ENCODE peak calls at places on chromosome 7, in ten cellular contexts. One of them, this sample, is unnamed.

GRCh38 chr7:13988011-13988410 is 1.5 kb downstream of the ETV1 start:
- DNase-seq in GM12891: no peak
- DNase-seq in H54: no peak
- DNase-seq in spleen: no peak
- DNase-seq in ovary: no peak
- DNase-seq in heart left ventricle: no peak
- DNase-seq in NB4: no peak
- DNase-seq in esophagus squamous epithelium: no peak
- DNase-seq in A549: no peak
- DNase-seq in IMR-90: peak; percentile 77
- DNase-seq in this sample: no peak

GRCh38 chr7:20381406-20382034 is 50.8 kb downstream of the ITGB8 start:
- DNase-seq in GM12891: no peak
- DNase-seq in H54: no peak
- DNase-seq in spleen: no peak
- DNase-seq in ovary: no peak
- DNase-seq in heart left ventricle: no peak
- DNase-seq in NB4: no peak
- DNase-seq in esophagus squamous epithelium: no peak
- DNase-seq in A549: no peak
- DNase-seq in IMR-90: no peak
- DNase-seq in this sample: no peak

GRCh38 chr7:84190016-84190705 is 4.4 kb downstream of the SEMA3A start:
- DNase-seq in GM12891: no peak
- DNase-seq in H54: no peak
- DNase-seq in spleen: no peak
- DNase-seq in ovary: no peak
- DNase-seq in heart left ventricle: no peak
- DNase-seq in NB4: no peak
- DNase-seq in esophagus squamous epithelium: no peak
- DNase-seq in A549: no peak
- DNase-seq in IMR-90: peak; percentile 52
- DNase-seq in this sample: no peak

GRCh38 chr7:29386196-29386765 is 177.4 kb upstream of the PRR15 start:
- DNase-seq in GM12891: no peak
- DNase-seq in H54: no peak
- DNase-seq in spleen: no peak
- DNase-seq in ovary: no peak
- DNase-seq in heart left ventricle: no peak
- DNase-seq in NB4: no peak
- DNase-seq in esophagus squamous epithelium: no peak
- DNase-seq in A549: no peak
- DNase-seq in IMR-90: no peak
- DNase-seq in this sample: no peak

GRCh38 chr7:34354906-34355305 is 303.1 kb upstream of the NPSR1 start:
- DNase-seq in GM12891: no peak
- DNase-seq in H54: no peak
- DNase-seq in spleen: no peak
- DNase-seq in ovary: no peak
- DNase-seq in heart left ventricle: no peak
- DNase-seq in NB4: no peak
- DNase-seq in esophagus squamous epithelium: no peak
- DNase-seq in A549: no peak
- DNase-seq in IMR-90: peak; percentile 20
- DNase-seq in this sample: no peak

GRCh38 chr7:65441010-65441409 is 67.4 kb downstream of the ZNF92 start:
- DNase-seq in GM12891: no peak
- DNase-seq in H54: no peak
- DNase-seq in spleen: no peak
- DNase-seq in ovary: no peak
- DNase-seq in heart left ventricle: no peak
- DNase-seq in NB4: no peak
- DNase-seq in esophagus squamous epithelium: no peak
- DNase-seq in A549: no peak
- DNase-seq in IMR-90: peak; percentile 45
- DNase-seq in this sample: no peak

GRCh38 chr7:25402528-25402927 is 174.2 kb upstream of the NPVF start:
- DNase-seq in GM12891: no peak
- DNase-seq in H54: no peak
- DNase-seq in spleen: no peak
- DNase-seq in ovary: no peak
- DNase-seq in heart left ventricle: no peak
- DNase-seq in NB4: no peak
- DNase-seq in esophagus squamous epithelium: no peak
- DNase-seq in A549: no peak
- DNase-seq in IMR-90: no peak
- DNase-seq in this sample: no peak

GRCh38 chr7:139671967-139672366 is 105.8 kb downstream of the HIPK2 start:
- DNase-seq in GM12891: no peak
- DNase-seq in H54: no peak
- DNase-seq in spleen: no peak
- DNase-seq in ovary: no peak
- DNase-seq in heart left ventricle: no peak
- DNase-seq in NB4: no peak
- DNase-seq in esophagus squamous epithelium: no peak
- DNase-seq in A549: no peak
- DNase-seq in IMR-90: peak; percentile 46
- DNase-seq in this sample: no peak

GRCh38 chr7:116512524-116513188 is 12.2 kb upstream of the CAV1 start:
- DNase-seq in GM12891: no peak
- DNase-seq in H54: no peak
- DNase-seq in spleen: no peak
- DNase-seq in ovary: no peak
- DNase-seq in heart left ventricle: no peak
- DNase-seq in NB4: no peak
- DNase-seq in esophagus squamous epithelium: no peak
- DNase-seq in A549: no peak
- DNase-seq in IMR-90: peak; percentile 76
- DNase-seq in this sample: no peak

GRCh38 chr7:116509982-116510579 is 10.5 kb downstream of the CAV2 start:
- DNase-seq in GM12891: no peak
- DNase-seq in H54: no peak
- DNase-seq in spleen: no peak
- DNase-seq in ovary: no peak
- DNase-seq in heart left ventricle: no peak
- DNase-seq in NB4: no peak
- DNase-seq in esophagus squamous epithelium: no peak
- DNase-seq in A549: no peak
- DNase-seq in IMR-90: peak; percentile 31
- DNase-seq in this sample: no peak

GRCh38 chr7:116515584-116515983 is 9.3 kb upstream of the CAV1 start:
- DNase-seq in GM12891: no peak
- DNase-seq in H54: no peak
- DNase-seq in spleen: no peak
- DNase-seq in ovary: no peak
- DNase-seq in heart left ventricle: no peak
- DNase-seq in NB4: no peak
- DNase-seq in esophagus squamous epithelium: no peak
- DNase-seq in A549: no peak
- DNase-seq in IMR-90: no peak
- DNase-seq in this sample: no peak

GRCh38 chr7:116510795-116511194 is 11.3 kb downstream of the CAV2 start:
- DNase-seq in GM12891: no peak
- DNase-seq in H54: no peak
- DNase-seq in spleen: no peak
- DNase-seq in ovary: no peak
- DNase-seq in heart left ventricle: no peak
- DNase-seq in NB4: no peak
- DNase-seq in esophagus squamous epithelium: no peak
- DNase-seq in A549: no peak
- DNase-seq in IMR-90: no peak
- DNase-seq in this sample: no peak

DNA sequence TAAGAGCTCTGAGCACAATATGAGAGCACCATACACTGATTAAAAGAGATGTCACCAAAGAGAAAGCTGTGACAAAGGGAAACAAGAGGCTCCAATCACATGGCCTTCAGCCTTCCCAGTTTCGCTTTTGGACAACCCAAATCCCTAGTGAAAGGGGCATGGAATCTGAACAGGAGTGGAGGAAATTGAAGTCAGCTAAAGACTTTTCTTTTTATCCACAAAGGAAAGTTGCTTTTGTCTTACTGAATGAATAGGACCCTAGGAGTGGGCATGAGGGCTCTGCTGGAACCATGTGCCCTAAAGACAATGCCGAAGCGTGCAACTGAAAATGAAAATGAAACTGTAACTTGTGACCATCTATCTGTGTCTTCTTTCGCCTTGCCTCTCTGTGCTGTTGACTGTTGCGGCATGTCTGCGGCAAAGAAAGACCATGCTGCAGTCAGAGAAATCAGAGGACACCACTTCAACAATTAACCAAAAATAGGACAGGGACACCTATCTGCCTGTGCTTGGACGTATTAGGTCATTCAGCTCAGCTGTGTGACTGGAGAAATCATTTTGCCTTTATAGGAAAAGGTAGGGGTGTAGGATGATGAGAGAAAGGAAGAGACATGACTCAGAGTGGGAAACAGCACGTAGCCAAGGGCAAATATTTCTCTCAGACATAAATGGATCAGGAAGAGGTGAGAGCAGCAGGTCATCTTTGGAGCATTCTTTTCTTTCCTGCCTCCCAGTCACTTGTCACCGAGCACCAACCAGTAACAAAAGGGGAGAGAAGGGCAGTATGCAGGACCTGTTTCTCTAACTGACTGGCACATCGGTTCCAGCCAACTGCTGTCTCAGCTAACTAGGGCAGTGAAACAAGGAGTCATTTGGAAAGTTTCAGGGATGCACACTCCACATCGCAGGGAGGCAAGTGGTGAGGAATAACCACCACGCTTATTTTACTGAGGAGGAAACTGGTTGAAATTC is 12.3 kb downstream of the CAV2 start:
- DNase-seq in GM12891: no peak
- DNase-seq in H54: peak; percentile 21
- DNase-seq in spleen: no peak
- DNase-seq in ovary: no peak
- DNase-seq in heart left ventricle: peak; percentile 62
- DNase-seq in NB4: peak; percentile 68
- DNase-seq in esophagus squamous epithelium: no peak
- DNase-seq in A549: peak; percentile 33
- DNase-seq in IMR-90: peak; percentile 69
- DNase-seq in this sample: no peak
- TF ChIP-seq POLR2A in GM12891: no peak
- TF ChIP-seq POLR2A in H54: peak; percentile 33
- TF ChIP-seq POLR2A in spleen: no peak
- TF ChIP-seq POLR2A in ovary: no peak
- TF ChIP-seq POLR2A in heart left ventricle: no peak
- TF ChIP-seq POLR2A in NB4: no peak
- TF ChIP-seq POLR2A in esophagus squamous epithelium: no peak
- TF ChIP-seq POLR2A in A549: no peak
- TF ChIP-seq POLR2A in IMR-90: no peak
- TF ChIP-seq POLR2A in this sample: no peak

DNA sequence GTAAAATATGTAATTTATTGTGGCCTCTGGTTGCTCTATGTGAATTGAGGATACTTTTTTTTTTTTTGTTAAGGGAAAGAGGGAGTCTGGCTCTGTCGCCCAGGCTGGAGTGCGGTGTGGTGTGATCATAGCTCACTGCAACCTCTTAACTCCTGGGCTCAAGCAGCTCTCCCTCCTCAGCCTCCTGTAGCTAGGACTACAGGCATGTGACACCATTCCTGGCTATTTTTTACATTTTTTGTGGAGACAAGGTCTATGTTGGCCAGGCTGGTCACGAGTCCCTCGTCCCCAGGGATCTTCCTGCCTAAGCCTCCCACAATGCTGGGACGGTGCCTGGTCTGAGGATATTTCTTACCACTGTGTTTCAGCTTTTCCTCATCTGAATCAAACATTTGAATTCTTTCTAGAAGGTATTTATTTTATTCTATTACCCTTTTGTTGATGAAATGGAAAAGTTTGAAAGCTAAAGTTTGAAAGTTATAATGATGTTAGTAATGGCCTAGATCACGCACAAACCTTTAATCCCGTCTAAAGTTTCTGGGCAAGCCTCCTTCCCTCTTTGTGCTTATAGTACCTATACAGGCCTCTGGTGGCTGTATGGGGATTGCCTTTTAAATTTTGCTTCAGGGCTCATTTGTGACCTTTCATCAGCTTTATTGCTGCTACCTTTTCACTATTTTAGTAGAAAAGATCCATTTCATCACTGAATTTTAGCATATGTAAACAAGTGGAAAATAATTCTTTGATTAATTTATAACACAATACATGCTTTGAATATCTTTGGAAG is 2.0 kb downstream of the IFRD1 start:
- DNase-seq in GM12891: no peak
- DNase-seq in H54: no peak
- DNase-seq in spleen: no peak
- DNase-seq in ovary: peak; percentile 43
- DNase-seq in heart left ventricle: peak; percentile 44
- DNase-seq in NB4: peak; percentile 68
- DNase-seq in esophagus squamous epithelium: no peak
- DNase-seq in A549: peak; percentile 21
- DNase-seq in IMR-90: peak; percentile 42
- DNase-seq in this sample: peak; percentile 34
- TF ChIP-seq POLR2A in GM12891: peak; percentile 24
- TF ChIP-seq POLR2A in H54: no peak
- TF ChIP-seq POLR2A in spleen: no peak
- TF ChIP-seq POLR2A in ovary: no peak
- TF ChIP-seq POLR2A in heart left ventricle: no peak
- TF ChIP-seq POLR2A in NB4: no peak
- TF ChIP-seq POLR2A in esophagus squamous epithelium: no peak
- TF ChIP-seq POLR2A in A549: no peak
- TF ChIP-seq POLR2A in IMR-90: peak; percentile 56
- TF ChIP-seq POLR2A in this sample: no peak

DNA sequence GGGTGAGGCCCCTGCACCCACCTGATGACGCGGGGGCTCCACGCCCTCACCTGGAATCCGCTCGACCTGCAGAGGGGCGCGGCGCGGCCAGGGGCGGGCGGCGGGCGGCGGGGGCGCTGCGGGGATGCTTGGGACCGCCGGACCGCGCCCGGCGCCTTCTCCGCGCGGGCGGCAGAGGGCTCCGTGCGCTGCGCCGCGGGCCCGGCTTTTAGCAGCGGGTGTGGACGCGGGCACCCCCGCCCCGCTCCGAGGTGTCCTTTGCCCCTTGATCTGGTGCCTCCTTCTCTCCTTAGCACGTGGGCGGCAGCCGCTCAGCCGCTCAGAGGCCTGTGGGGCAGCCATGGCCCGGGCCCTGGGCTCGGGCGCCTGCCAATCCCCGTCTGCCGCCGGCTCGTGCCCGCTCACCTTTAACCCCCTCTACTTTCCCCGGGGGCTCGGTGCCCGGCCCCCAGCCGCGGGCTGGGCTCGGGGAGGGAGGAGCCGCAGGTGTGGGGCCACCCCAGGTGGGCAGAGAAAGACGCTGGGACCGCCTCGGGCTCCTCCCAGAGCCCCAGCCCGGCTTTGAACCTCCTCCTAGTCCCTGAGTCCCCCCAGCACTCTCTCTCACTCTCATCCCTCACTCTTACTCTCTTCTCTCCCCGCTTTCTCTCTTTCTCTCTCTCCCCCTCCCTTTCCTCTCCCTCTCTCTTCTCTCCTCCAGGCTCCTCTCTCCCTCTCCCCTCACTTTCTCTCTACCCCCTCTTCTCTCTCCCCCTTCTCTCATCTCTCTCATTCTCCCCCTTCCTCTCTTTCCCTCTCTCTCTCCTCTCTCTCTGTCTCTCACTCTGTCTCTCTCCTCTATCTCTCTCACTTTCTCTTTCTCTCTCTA is 19.7 kb upstream of the VPS37D start:
- DNase-seq in GM12891: peak; percentile 43
- DNase-seq in H54: no peak
- DNase-seq in spleen: peak; percentile 76
- DNase-seq in ovary: no peak
- DNase-seq in heart left ventricle: no peak
- DNase-seq in NB4: peak; percentile 41
- DNase-seq in esophagus squamous epithelium: no peak
- DNase-seq in A549: peak; percentile 43
- DNase-seq in IMR-90: no peak
- DNase-seq in this sample: peak; percentile 21
- TF ChIP-seq POLR2A in GM12891: no peak
- TF ChIP-seq POLR2A in H54: no peak
- TF ChIP-seq POLR2A in spleen: no peak
- TF ChIP-seq POLR2A in ovary: no peak
- TF ChIP-seq POLR2A in heart left ventricle: no peak
- TF ChIP-seq POLR2A in NB4: no peak
- TF ChIP-seq POLR2A in esophagus squamous epithelium: no peak
- TF ChIP-seq POLR2A in A549: no peak
- TF ChIP-seq POLR2A in IMR-90: no peak
- TF ChIP-seq POLR2A in this sample: no peak

GRCh38 chr7:155813791-155814568 is 1.7 kb upstream of the SHH start:
- DNase-seq in GM12891: no peak
- DNase-seq in H54: no peak
- DNase-seq in spleen: peak; percentile 66
- DNase-seq in ovary: no peak
- DNase-seq in heart left ventricle: no peak
- DNase-seq in NB4: no peak
- DNase-seq in esophagus squamous epithelium: no peak
- DNase-seq in A549: no peak
- DNase-seq in IMR-90: no peak
- DNase-seq in this sample: no peak

GRCh38 chr7:155811560-155811894 is 736 bp downstream of the SHH start:
- DNase-seq in GM12891: no peak
- DNase-seq in H54: no peak
- DNase-seq in spleen: no peak
- DNase-seq in ovary: no peak
- DNase-seq in heart left ventricle: no peak
- DNase-seq in NB4: no peak
- DNase-seq in esophagus squamous epithelium: no peak
- DNase-seq in A549: no peak
- DNase-seq in IMR-90: no peak
- DNase-seq in this sample: no peak

GRCh38 chr7:155810607-155811559 is 1.4 kb downstream of the SHH start:
- DNase-seq in GM12891: no peak
- DNase-seq in H54: no peak
- DNase-seq in spleen: peak; percentile 64
- DNase-seq in ovary: no peak
- DNase-seq in heart left ventricle: no peak
- DNase-seq in NB4: no peak
- DNase-seq in esophagus squamous epithelium: no peak
- DNase-seq in A549: no peak
- DNase-seq in IMR-90: no peak
- DNase-seq in this sample: no peak

GRCh38 chr7:155813125-155813524 is 862 bp upstream of the SHH start:
- DNase-seq in GM12891: no peak
- DNase-seq in H54: no peak
- DNase-seq in spleen: peak; percentile 28
- DNase-seq in ovary: no peak
- DNase-seq in heart left ventricle: no peak
- DNase-seq in NB4: no peak
- DNase-seq in esophagus squamous epithelium: no peak
- DNase-seq in A549: no peak
- DNase-seq in IMR-90: no peak
- DNase-seq in this sample: no peak

GRCh38 chr7:155811895-155812761 is at the start of gene SHH:
- DNase-seq in GM12891: no peak
- DNase-seq in H54: no peak
- DNase-seq in spleen: no peak
- DNase-seq in ovary: no peak
- DNase-seq in heart left ventricle: no peak
- DNase-seq in NB4: no peak
- DNase-seq in esophagus squamous epithelium: no peak
- DNase-seq in A549: no peak
- DNase-seq in IMR-90: peak; percentile 33
- DNase-seq in this sample: no peak
- TF ChIP-seq POLR2A in GM12891: no peak
- TF ChIP-seq POLR2A in H54: no peak
- TF ChIP-seq POLR2A in spleen: no peak
- TF ChIP-seq POLR2A in ovary: no peak
- TF ChIP-seq POLR2A in heart left ventricle: no peak
- TF ChIP-seq POLR2A in NB4: no peak
- TF ChIP-seq POLR2A in esophagus squamous epithelium: no peak
- TF ChIP-seq POLR2A in A549: no peak
- TF ChIP-seq POLR2A in IMR-90: no peak
- TF ChIP-seq POLR2A in this sample: no peak